ENCODE peak calls at places on chromosomes 6 and 20, in eight cellular contexts. Q is PC-9; N is CD4-positive, alpha-beta T cell; S is thoracic aorta; R is uterus; F is kidney; D is astrocyte; Z is RWPE2. E is an unnamed sample.

GRCh38 chr6:115969207-115969929 is 91.3 kb downstream of the FRK start:
- DNase-seq in Q (no peak), Z (no peak), S (no peak), R (no peak), N (no peak), F (no peak), D (no peak), E (no peak)

GRCh38 chr20:8860011-8860495 is 208.8 kb upstream of the PLCB4 start:
- DNase-seq in R (no peak), S (no peak), D (peak), N (no peak), F (no peak), Z (no peak), Q (peak), E (no peak)

GRCh38 chr6:61809004-61809595 is 476.9 kb downstream of the KHDRBS2 start:
- DNase-seq in Z (no peak), N (no peak), S (no peak), R (no peak), Q (peak), F (no peak), D (no peak), E (no peak)

GRCh38 chr6:147040521-147040920 is 163.7 kb upstream of the STXBP5 start:
- DNase-seq in Z (no peak), N (no peak), D (no peak), S (no peak), R (no peak), F (no peak), Q (no peak), E (no peak)

GRCh38 chr6:51528556-51528955 is 558.9 kb downstream of the PKHD1 start:
- DNase-seq in Q (no peak), Z (no peak), S (no peak), R (no peak), F (no peak), D (no peak), N (no peak), E (no peak)

GRCh38 chr6:147909645-147910044 is 401.2 kb downstream of the SAMD5 start:
- DNase-seq in N (no peak), R (no peak), F (no peak), Q (no peak), S (no peak), D (peak), Z (no peak), E (no peak)

GRCh38 chr6:44539701-44540100 is 152.2 kb downstream of the CDC5L start:
- DNase-seq in N (no peak), D (no peak), Z (no peak), F (no peak), Q (no peak), S (no peak), R (no peak), E (no peak)

GRCh38 chr20:22430154-22430745 is 154.1 kb downstream of the FOXA2 start:
- DNase-seq in N (no peak), R (no peak), S (no peak), D (no peak), Q (no peak), Z (no peak), F (no peak), E (no peak)

GRCh38 chr6:107154131-107154906 is 39.0 kb upstream of the BEND3 start:
- DNase-seq in R (no peak), Q (no peak), Z (no peak), D (peak), F (no peak), N (no peak), S (no peak), E (no peak)

GRCh38 chr20:63453029-63453523 is 19.4 kb downstream of the KCNQ2 start:
- DNase-seq in D (no peak), Q (no peak), Z (no peak), R (no peak), S (no peak), F (no peak), N (no peak), E (no peak)

GRCh38 chr6:155270566-155271091 is 6.8 kb downstream of the CLDN20 start:
- DNase-seq in R (no peak), Q (no peak), F (no peak), S (no peak), D (no peak), N (no peak), Z (no peak), E (no peak)

GRCh38 chr6:75472885-75473284 is 20.7 kb downstream of the FILIP1 start:
- DNase-seq in Z (no peak), F (no peak), D (no peak), S (no peak), Q (no peak), N (no peak), R (no peak), E (no peak)

GRCh38 chr6:12033770-12034169 is 21.7 kb downstream of the HIVEP1 start:
- DNase-seq in Q (peak), F (no peak), N (no peak), Z (no peak), D (peak), R (no peak), S (no peak), E (no peak)

GRCh38 chr6:150241751-150242150 is 98.9 kb downstream of the PPP1R14C start:
- DNase-seq in Q (no peak), D (no peak), N (no peak), Z (no peak), S (no peak), F (no peak), R (no peak), E (no peak)

GRCh38 chr6:143267740-143268139 is 182.8 kb downstream of the ADAT2 start:
- DNase-seq in N (no peak), F (no peak), Q (no peak), R (no peak), Z (no peak), D (no peak), S (no peak), E (no peak)

GRCh38 chr20:49850463-49851233 is 38.0 kb downstream of the SLC9A8 start:
- DNase-seq in N (no peak), R (no peak), Q (no peak), D (no peak), S (no peak), Z (no peak), F (no peak), E (no peak)

GRCh38 chr6:143400258-143401059 is 50.0 kb downstream of the ADAT2 start:
- DNase-seq in D (no peak), F (no peak), N (no peak), Q (peak), Z (no peak), R (no peak), S (no peak), E (no peak)

GRCh38 chr20:38658879-38659612 is 57.4 kb downstream of the ARHGAP40 start:
- DNase-seq in D (no peak), R (no peak), S (no peak), Q (peak), F (no peak), N (no peak), Z (no peak), E (no peak)

GRCh38 chr20:25247100-25247665 is 702 bp upstream of the PYGB start:
- DNase-seq in S (no peak), Q (peak), R (peak), N (peak), D (peak), Z (no peak), F (peak), E (no peak)

GRCh38 chr20:1827974-1828785 is 67.0 kb upstream of the SIRPA start:
- DNase-seq in F (no peak), Q (peak), R (no peak), Z (peak), N (no peak), S (no peak), D (no peak), E (no peak)

GRCh38 chr6:166418691-166419143 is 36.0 kb upstream of the MPC1 start:
- DNase-seq in D (no peak), N (no peak), Q (no peak), S (no peak), R (no peak), Z (no peak), F (no peak), E (no peak)

GRCh38 chr6:74742793-74743508 is 462.9 kb downstream of the COL12A1 start:
- DNase-seq in F (no peak), Q (no peak), D (no peak), Z (no peak), R (no peak), N (no peak), S (no peak), E (no peak)

GRCh38 chr6:41546866-41547798 is 951 bp downstream of the FOXP4 start:
- DNase-seq in R (peak), Z (no peak), S (no peak), Q (no peak), N (no peak), D (peak), F (peak), E (no peak)

GRCh38 chr20:19115581-19115980 is 96.9 kb upstream of the SLC24A3 start:
- DNase-seq in N (no peak), S (no peak), Q (no peak), Z (no peak), R (no peak), D (no peak), F (no peak), E (no peak)

GRCh38 chr6:141261016-141261671 is 871.6 kb upstream of the GJE1 start:
- DNase-seq in R (no peak), Z (peak), Q (no peak), D (no peak), S (no peak), F (peak), N (no peak), E (no peak)

GRCh38 chr6:5305968-5306626 is 44.8 kb downstream of the FARS2 start:
- DNase-seq in D (no peak), S (no peak), F (no peak), Q (no peak), R (no peak), N (no peak), Z (no peak), E (no peak)

GRCh38 chr6:5303711-5304110 is 42.4 kb downstream of the FARS2 start:
- DNase-seq in Z (no peak), N (no peak), R (no peak), Q (no peak), D (no peak), F (no peak), S (no peak), E (no peak)

GRCh38 chr6:5302220-5302946 is 41.1 kb downstream of the FARS2 start:
- DNase-seq in D (no peak), Q (no peak), R (no peak), N (no peak), Z (no peak), S (no peak), F (no peak), E (no peak)

GRCh38 chr6:5300206-5300764 is 39.0 kb downstream of the FARS2 start:
- DNase-seq in F (no peak), R (no peak), S (no peak), Z (no peak), Q (no peak), D (no peak), N (no peak), E (no peak)

GRCh38 chr6:5302995-5303622 is 41.8 kb downstream of the FARS2 start:
- DNase-seq in Q (no peak), N (peak), R (no peak), Z (peak), D (no peak), S (no peak), F (no peak), E (no peak)
- TF ChIP-seq CTCF in Q (no peak), N (peak), R (peak), Z (peak), D (no peak), S (no peak), F (peak), E (peak)

DNA sequence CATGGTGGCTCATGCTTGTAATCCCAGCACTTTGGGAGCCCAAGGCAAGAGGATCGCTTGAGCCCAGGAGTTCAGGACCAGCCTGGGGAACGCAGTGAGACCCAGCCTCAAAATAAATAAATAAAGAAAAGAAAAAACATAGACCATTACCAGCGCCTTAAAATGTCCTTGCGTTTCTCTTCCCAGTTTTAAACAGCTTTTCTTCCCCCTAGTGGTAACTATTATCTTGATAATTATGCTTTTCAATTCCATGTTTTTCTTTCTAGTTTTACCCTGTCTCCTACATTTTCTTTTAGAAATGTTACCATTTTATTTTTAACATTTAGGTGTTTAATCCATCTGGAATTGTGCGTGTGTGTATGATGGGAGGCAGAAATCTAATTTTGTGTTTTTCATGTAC is 24.4 kb downstream of the DNAH8 start:
- DNase-seq in Z (no peak), Q (no peak), N (no peak), F (no peak), D (no peak), R (no peak), S (no peak), E (no peak)
- TF ChIP-seq CTCF in Z (peak), Q (no peak), N (no peak), F (no peak), D (peak), R (no peak), S (peak), E (peak)

GRCh38 chr20:51373713-51374481 is 168.6 kb downstream of the NFATC2 start:
- DNase-seq in N (no peak), R (no peak), Z (peak), Q (no peak), F (no peak), S (no peak), D (peak), E (no peak)

GRCh38 chr20:51374961-51375360 is 167.6 kb downstream of the NFATC2 start:
- DNase-seq in D (no peak), N (no peak), F (no peak), Z (peak), S (no peak), Q (no peak), R (no peak), E (no peak)

GRCh38 chr20:51375561-51375960 is 167.0 kb downstream of the NFATC2 start:
- DNase-seq in N (no peak), Q (no peak), S (no peak), Z (peak), D (no peak), F (no peak), R (no peak), E (no peak)

GRCh38 chr20:51377132-51377531 is 165.4 kb downstream of the NFATC2 start:
- DNase-seq in D (no peak), R (no peak), Q (no peak), S (no peak), F (no peak), Z (peak), N (no peak), E (no peak)

DNA sequence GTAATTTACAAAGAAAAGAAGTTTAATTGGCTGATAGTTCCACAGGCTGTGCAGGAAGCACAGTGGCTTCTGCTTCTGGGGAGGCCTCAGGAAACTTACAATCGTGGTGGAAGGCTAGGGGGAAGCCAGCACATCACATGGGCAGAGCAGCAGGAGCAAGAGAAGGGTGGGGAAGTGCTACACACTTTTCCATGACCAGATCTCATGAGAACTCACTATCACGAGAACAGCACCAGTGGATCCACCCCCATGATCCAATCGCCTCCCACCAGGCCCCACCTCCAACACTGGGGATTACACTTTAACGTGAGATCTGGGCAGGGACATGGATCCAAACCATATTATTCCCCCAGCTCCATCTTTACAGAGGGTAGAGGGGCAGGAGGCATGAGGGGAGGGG is 166.4 kb downstream of the NFATC2 start:
- DNase-seq in N (no peak), D (no peak), Q (no peak), R (no peak), Z (no peak), F (no peak), S (no peak), E (no peak)
- TF ChIP-seq CTCF in N (no peak), D (no peak), Q (no peak), R (no peak), Z (no peak), F (no peak), S (no peak), E (no peak)

DNA sequence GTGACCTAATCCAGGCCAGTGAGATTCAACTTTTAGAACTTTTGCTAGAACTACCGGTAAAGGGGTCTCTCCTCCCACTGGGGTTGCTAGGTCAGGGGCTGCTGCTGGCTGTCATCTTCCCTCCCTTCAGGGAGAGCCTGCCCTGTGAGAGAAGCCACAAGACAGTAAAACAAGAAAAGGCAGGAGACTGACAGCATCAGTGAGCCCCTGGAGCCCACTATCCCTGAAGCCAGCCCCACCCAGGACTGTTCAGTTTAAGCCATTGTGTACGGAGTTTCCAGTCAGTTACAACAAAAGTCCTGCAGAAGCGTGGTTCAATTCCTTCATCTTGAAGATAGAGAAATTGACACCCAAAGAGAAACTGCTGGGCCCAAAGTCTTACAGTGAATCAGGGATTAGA is 7.9 kb upstream of the BMP7 start:
- DNase-seq in Z (no peak), Q (no peak), F (no peak), R (no peak), D (no peak), S (no peak), N (no peak), E (no peak)
- TF ChIP-seq CTCF in Z (no peak), Q (no peak), F (no peak), R (no peak), D (no peak), S (no peak), N (no peak), E (no peak)

GRCh38 chr6:34064675-34065074 is 81.2 kb downstream of the GRM4 start:
- DNase-seq in F (no peak), S (no peak), Q (no peak), R (no peak), N (no peak), Z (no peak), D (no peak), E (no peak)

GRCh38 chr6:34062156-34062555 is 83.7 kb downstream of the GRM4 start:
- DNase-seq in Z (no peak), S (no peak), N (no peak), D (no peak), F (no peak), Q (no peak), R (no peak), E (no peak)

GRCh38 chr6:34061348-34061747 is 84.5 kb downstream of the GRM4 start:
- DNase-seq in Q (no peak), S (no peak), R (no peak), N (no peak), D (no peak), Z (no peak), F (no peak), E (no peak)

GRCh38 chr6:34063641-34064040 is 82.2 kb downstream of the GRM4 start:
- DNase-seq in D (no peak), S (no peak), F (no peak), Z (no peak), R (peak), N (no peak), Q (no peak), E (no peak)

GRCh38 chr6:34062815-34063214 is 83.1 kb downstream of the GRM4 start:
- DNase-seq in Q (no peak), F (no peak), D (no peak), S (no peak), Z (no peak), N (no peak), R (no peak), E (no peak)
- TF ChIP-seq CTCF in Q (peak), F (no peak), D (peak), S (no peak), Z (no peak), N (no peak), R (no peak), E (peak)

DNA sequence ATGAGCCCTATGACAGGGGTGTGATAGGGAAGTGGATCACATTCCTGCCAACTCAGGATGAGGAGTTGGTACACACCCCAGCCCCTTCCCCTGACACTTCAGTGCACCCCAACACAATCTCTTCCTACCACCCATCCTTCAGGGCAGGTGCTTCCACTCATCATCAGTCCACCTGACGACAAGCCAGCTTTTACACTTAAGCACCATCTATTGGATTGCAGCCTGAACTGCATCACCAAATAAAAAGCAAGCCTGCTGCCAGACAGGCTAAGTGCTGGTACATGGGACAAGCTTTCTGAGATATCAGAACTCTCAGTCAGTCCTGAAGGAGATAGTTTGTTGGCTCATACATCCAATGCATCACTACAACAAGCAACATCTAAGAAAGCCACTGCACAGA is 69.0 kb upstream of the TMEM200A start:
- DNase-seq in F (no peak), R (no peak), Q (no peak), N (no peak), D (no peak), S (no peak), Z (no peak), E (no peak)
- TF ChIP-seq CTCF in F (no peak), R (no peak), Q (peak), N (no peak), D (no peak), S (no peak), Z (no peak), E (no peak)

GRCh38 chr20:17732907-17733521 is 33.2 kb downstream of the BANF2 start:
- DNase-seq in D (no peak), Q (no peak), Z (no peak), S (no peak), R (no peak), F (no peak), N (no peak), E (no peak)
- TF ChIP-seq CTCF in D (no peak), Q (no peak), Z (no peak), S (no peak), R (no peak), F (no peak), N (no peak), E (no peak)

DNA sequence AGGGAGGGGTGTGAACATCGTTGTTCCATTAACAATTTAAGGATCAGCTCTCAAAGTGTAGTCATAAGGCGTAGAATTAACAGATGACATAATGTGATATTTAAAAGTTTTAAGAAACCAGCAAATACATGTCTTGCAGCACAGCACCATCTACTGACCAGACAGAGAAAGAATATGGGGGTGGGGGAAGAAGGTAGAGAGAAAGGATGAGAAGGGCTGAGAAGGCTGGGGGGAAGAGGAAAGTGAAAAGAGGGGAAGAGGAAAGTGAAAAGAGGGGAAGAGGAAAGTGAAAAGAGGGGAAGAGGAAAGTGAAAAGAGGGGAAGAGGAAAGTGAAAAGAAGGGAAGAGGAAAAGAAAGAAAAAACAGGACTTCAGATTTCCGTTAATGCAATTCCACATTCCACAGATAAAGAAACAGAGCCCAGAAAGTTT is 80.9 kb downstream of the HAO1 start:
- DNase-seq in N (no peak), R (no peak), Z (no peak), F (no peak), D (peak), S (no peak), Q (no peak), E (no peak)
- TF ChIP-seq CTCF in N (no peak), R (peak), Z (peak), F (peak), D (peak), S (peak), Q (peak), E (peak)

DNA sequence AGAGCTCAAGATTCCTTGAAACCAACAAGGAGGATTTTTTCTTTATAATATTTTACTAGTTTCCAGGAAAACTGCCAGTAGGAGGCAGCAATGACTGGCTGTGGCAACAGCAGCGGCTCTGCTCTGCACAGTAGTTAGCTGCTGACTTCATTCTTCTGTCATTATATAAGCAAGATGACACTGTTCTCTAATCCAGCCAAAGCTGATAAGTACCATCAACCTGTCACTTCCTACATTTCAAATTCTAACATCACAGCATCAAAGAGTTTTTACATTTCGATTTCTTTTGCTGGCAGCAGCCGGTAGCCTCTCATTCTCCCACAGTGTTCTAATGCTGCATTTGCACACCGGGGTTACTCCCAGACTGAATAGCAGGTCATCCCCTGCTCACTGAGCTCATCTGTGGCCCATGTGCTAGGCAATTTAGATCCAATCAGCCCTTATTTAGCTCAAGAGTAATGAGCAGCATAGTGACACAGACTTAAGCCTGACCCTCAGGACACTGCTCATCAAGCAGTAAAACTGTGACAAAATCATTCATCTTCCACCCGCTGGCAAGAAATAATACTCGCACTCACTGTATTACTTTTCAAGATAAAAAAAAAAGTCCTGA is 67.8 kb downstream of the MMS22L start:
- DNase-seq in D (peak), R (no peak), Z (no peak), Q (no peak), N (no peak), S (no peak), F (no peak), E (no peak)
- TF ChIP-seq CTCF in D (peak), R (peak), Z (peak), Q (peak), N (no peak), S (no peak), F (peak), E (peak)